ENCODE peak calls at places on chromosome 13, in nine cellular contexts. F, W, B, D, E, A, L, Z and U are unnamed samples.

GRCh38 chr13:79124183-79124582 is 281.9 kb downstream of the RBM26 start:
- DNase-seq in E (no peak), Z (no peak), W (no peak), A (no peak), B (no peak), D (no peak), L (no peak), F (no peak), U (no peak)

GRCh38 chr13:114115796-114116195 is 16.6 kb downstream of the RASA3 start:
- DNase-seq in F (no peak), L (no peak), A (no peak), W (no peak), Z (no peak), B (no peak), E (no peak), D (no peak), U (no peak)

GRCh38 chr13:48818495-48818961 is 157.2 kb upstream of the FNDC3A start:
- DNase-seq in F (peak), A (no peak), B (peak), D (peak), L (no peak), Z (no peak), W (no peak), E (peak), U (no peak)

GRCh38 chr13:27266937-27267336 is 3.7 kb upstream of the RASL11A start:
- DNase-seq in Z (no peak), B (no peak), D (no peak), W (no peak), F (no peak), E (no peak), L (no peak), A (no peak), U (no peak)

GRCh38 chr13:71814806-71815205 is 52.2 kb downstream of the DACH1 start:
- DNase-seq in A (no peak), W (no peak), Z (no peak), E (no peak), D (no peak), B (no peak), L (no peak), F (no peak), U (no peak)

GRCh38 chr13:44792096-44792495 is 197.2 kb downstream of the NUFIP1 start:
- DNase-seq in E (no peak), B (no peak), L (no peak), Z (no peak), A (no peak), D (no peak), F (no peak), W (no peak), U (no peak)

GRCh38 chr13:75137911-75138571 is 343.9 kb downstream of the TBC1D4 start:
- DNase-seq in Z (no peak), A (no peak), L (no peak), B (no peak), E (no peak), W (no peak), F (no peak), D (no peak), U (no peak)

GRCh38 chr13:97307882-97308624 is 85.9 kb downstream of the MBNL2 start:
- DNase-seq in Z (no peak), E (no peak), W (no peak), B (no peak), D (peak), F (peak), L (no peak), A (no peak), U (peak)

GRCh38 chr13:95457294-95457693 is 95.2 kb upstream of the CLDN10 start:
- DNase-seq in D (no peak), L (no peak), E (no peak), B (no peak), F (no peak), A (no peak), W (no peak), Z (no peak), U (no peak)

GRCh38 chr13:51538626-51539179 is 45.6 kb upstream of the WDFY2 start:
- DNase-seq in F (no peak), A (no peak), D (no peak), W (no peak), L (no peak), E (no peak), B (no peak), Z (no peak), U (no peak)

GRCh38 chr13:20812890-20813289 is 39.1 kb upstream of the EEF1AKMT1 start:
- DNase-seq in F (no peak), E (no peak), Z (no peak), D (no peak), W (no peak), L (no peak), B (no peak), A (no peak), U (no peak)

GRCh38 chr13:114019367-114019766 is 45.5 kb upstream of the C13orf46 start:
- DNase-seq in F (no peak), W (no peak), Z (no peak), E (peak), D (peak), B (no peak), L (no peak), A (peak), U (peak)

GRCh38 chr13:89465366-89465765 is 1794.2 kb downstream of the SLITRK5 start:
- DNase-seq in A (no peak), W (no peak), B (no peak), F (peak), D (no peak), Z (no peak), L (no peak), E (no peak), U (no peak)

GRCh38 chr13:111547726-111548273 is 227.4 kb downstream of the TEX29 start:
- DNase-seq in W (no peak), Z (no peak), D (no peak), B (no peak), E (no peak), F (no peak), A (no peak), L (no peak), U (no peak)

GRCh38 chr13:96020941-96021340 is 32.3 kb downstream of the UGGT2 start:
- DNase-seq in D (no peak), B (no peak), F (no peak), E (no peak), Z (no peak), W (no peak), L (no peak), A (no peak), U (no peak)

GRCh38 chr13:48580185-48580803 is 47.4 kb upstream of the RCBTB2 start:
- DNase-seq in A (peak), Z (peak), L (peak), B (peak), F (no peak), W (no peak), D (no peak), E (peak), U (peak)

GRCh38 chr13:42043676-42044075 is 4.8 kb upstream of the DGKH start:
- DNase-seq in D (no peak), Z (no peak), A (no peak), B (no peak), E (no peak), F (no peak), L (no peak), W (no peak), U (no peak)

GRCh38 chr13:114130708-114131580 is 1.5 kb downstream of the RASA3 start:
- DNase-seq in E (peak), B (peak), A (peak), D (peak), F (peak), Z (peak), W (peak), L (peak), U (peak)

GRCh38 chr13:38429916-38430315 is 80.3 kb downstream of the UFM1 start:
- DNase-seq in A (no peak), L (no peak), E (no peak), Z (no peak), D (no peak), W (no peak), B (no peak), F (no peak), U (no peak)

GRCh38 chr13:111317042-111317550 is 3.3 kb upstream of the TEX29 start:
- DNase-seq in B (no peak), L (no peak), D (no peak), A (no peak), W (no peak), E (no peak), Z (no peak), F (no peak), U (no peak)

GRCh38 chr13:27791146-27791900 is 960 bp upstream of the GSX1 start:
- DNase-seq in D (no peak), A (no peak), W (no peak), F (no peak), L (peak), Z (no peak), B (no peak), E (no peak), U (no peak)

GRCh38 chr13:27971236-27971645 is 2.1 kb upstream of the CDX2 start:
- DNase-seq in E (peak), W (no peak), A (no peak), B (no peak), Z (no peak), L (no peak), F (no peak), D (no peak), U (peak)

GRCh38 chr13:109088528-109088927 is 459.1 kb downstream of the MYO16 start:
- DNase-seq in D (no peak), A (no peak), Z (no peak), W (no peak), L (no peak), B (peak), F (no peak), E (no peak), U (no peak)

GRCh38 chr13:43223206-43223605 is 199.8 kb downstream of the DNAJC15 start:
- DNase-seq in F (no peak), A (no peak), D (no peak), W (no peak), B (no peak), E (no peak), Z (no peak), L (no peak), U (no peak)

GRCh38 chr13:30520571-30520970 is 54.8 kb upstream of the HMGB1 start:
- DNase-seq in Z (no peak), F (peak), A (no peak), W (no peak), D (peak), L (no peak), E (no peak), B (no peak), U (no peak)

GRCh38 chr13:95087746-95088305 is 213.4 kb downstream of the ABCC4 start:
- DNase-seq in E (no peak), D (no peak), F (no peak), A (no peak), Z (no peak), B (no peak), L (no peak), W (no peak), U (no peak)